ENCODE peak calls at places on chromosome 13, in seven cellular contexts. One of them, this sample, is unnamed.
A peak's percentile ranks its signal among the peaks of the same experiment; 100 is the strongest.

GRCh38 chr13:31334547-31334946 is 134.8 kb downstream of the B3GLCT start:
- DNase-seq in sciatic nerve: no peak
- DNase-seq in iris pigment epithelial cell: no peak
- DNase-seq in GM12865: no peak
- DNase-seq in progenitor cell of endocrine pancreas: no peak
- DNase-seq in GF-D8: no peak
- DNase-seq in GM04504: no peak
- DNase-seq in this sample: no peak

GRCh38 chr13:51478418-51479198 is 25.8 kb upstream of the INTS6 start:
- DNase-seq in GM04504: no peak
- DNase-seq in progenitor cell of endocrine pancreas: no peak
- DNase-seq in iris pigment epithelial cell: no peak
- DNase-seq in GF-D8: no peak
- DNase-seq in GM12865: no peak
- DNase-seq in sciatic nerve: no peak
- DNase-seq in this sample: no peak

GRCh38 chr13:21717817-21718216 is 46.9 kb downstream of the FGF9 start:
- DNase-seq in progenitor cell of endocrine pancreas: no peak
- DNase-seq in GF-D8: no peak
- DNase-seq in GM12865: no peak
- DNase-seq in iris pigment epithelial cell: no peak
- DNase-seq in sciatic nerve: no peak
- DNase-seq in GM04504: no peak
- DNase-seq in this sample: peak; percentile 49

GRCh38 chr13:106038752-106039151 is 496.7 kb downstream of the EFNB2 start:
- DNase-seq in GM12865: no peak
- DNase-seq in iris pigment epithelial cell: peak; percentile 92
- DNase-seq in GM04504: peak; percentile 59
- DNase-seq in GF-D8: no peak
- DNase-seq in sciatic nerve: no peak
- DNase-seq in progenitor cell of endocrine pancreas: no peak
- DNase-seq in this sample: no peak

GRCh38 chr13:58991826-58992477 is 1171.8 kb downstream of the DIAPH3 start:
- DNase-seq in sciatic nerve: no peak
- DNase-seq in GM12865: no peak
- DNase-seq in GM04504: no peak
- DNase-seq in GF-D8: no peak
- DNase-seq in progenitor cell of endocrine pancreas: no peak
- DNase-seq in iris pigment epithelial cell: no peak
- DNase-seq in this sample: no peak

GRCh38 chr13:36157475-36157874 is 26.3 kb upstream of the DCLK1 start:
- DNase-seq in progenitor cell of endocrine pancreas: no peak
- DNase-seq in GF-D8: no peak
- DNase-seq in GM12865: no peak
- DNase-seq in sciatic nerve: no peak
- DNase-seq in GM04504: peak; percentile 2
- DNase-seq in iris pigment epithelial cell: no peak
- DNase-seq in this sample: no peak

GRCh38 chr13:114089341-114089740 is 43.1 kb downstream of the RASA3 start:
- DNase-seq in progenitor cell of endocrine pancreas: no peak
- DNase-seq in GM12865: no peak
- DNase-seq in GM04504: no peak
- DNase-seq in sciatic nerve: peak; percentile 41
- DNase-seq in iris pigment epithelial cell: no peak
- DNase-seq in GF-D8: no peak
- DNase-seq in this sample: no peak

GRCh38 chr13:48631441-48631840 is 22.3 kb upstream of the CYSLTR2 start:
- DNase-seq in GF-D8: no peak
- DNase-seq in sciatic nerve: no peak
- DNase-seq in GM12865: no peak
- DNase-seq in iris pigment epithelial cell: peak; percentile 25
- DNase-seq in progenitor cell of endocrine pancreas: no peak
- DNase-seq in GM04504: no peak
- DNase-seq in this sample: no peak

This sample was measured in NT2/D1.